ENCODE peak calls at places on chromosome 1, in four cellular contexts. T, U, I and G are unnamed samples.

GRCh38 chr1:227567256-227567655 is 3.9 kb downstream of the ZNF678 start:
- DNase-seq in I (no peak), T (no peak), U (no peak), G (no peak)

GRCh38 chr1:36910886-36911540 is 123.3 kb downstream of the GRIK3 start:
- DNase-seq in U (no peak), I (no peak), T (no peak), G (no peak)

GRCh38 chr1:25905680-25906643 is at the start of gene STMN1:
- DNase-seq in I (peak), T (peak), U (peak), G (peak)

GRCh38 chr1:1336446-1336845 is 5.4 kb downstream of the TAS1R3 start:
- DNase-seq in U (no peak), T (no peak), I (no peak), G (no peak)

GRCh38 chr1:87598429-87598828 is 269.7 kb downstream of the LMO4 start:
- DNase-seq in I (no peak), T (no peak), U (no peak), G (no peak)

GRCh38 chr1:177219458-177220390 is 49.0 kb downstream of the BRINP2 start:
- DNase-seq in T (no peak), I (no peak), U (no peak), G (no peak)

GRCh38 chr1:163290025-163290610 is 31.6 kb upstream of the NUF2 start:
- DNase-seq in T (no peak), U (no peak), I (peak), G (no peak)

GRCh38 chr1:17678011-17678410 is 77.1 kb upstream of the ACTL8 start:
- DNase-seq in I (no peak), T (no peak), U (no peak), G (no peak)

GRCh38 chr1:212914789-212915188 is 35.6 kb upstream of the VASH2 start:
- DNase-seq in T (no peak), U (no peak), I (no peak), G (no peak)

GRCh38 chr1:246946366-246946765 is 14.6 kb upstream of the AHCTF1 start:
- DNase-seq in I (no peak), T (no peak), U (no peak), G (no peak)

GRCh38 chr1:100511058-100511457 is 26.9 kb upstream of the GPR88 start:
- DNase-seq in I (no peak), U (no peak), T (no peak), G (no peak)

GRCh38 chr1:1371741-1372711 is 3.0 kb downstream of the AURKAIP1 start:
- DNase-seq in U (no peak), I (peak), T (peak), G (no peak)

GRCh38 chr1:24773618-24774017 is 28.4 kb downstream of the CLIC4 start:
- DNase-seq in I (no peak), U (no peak), T (no peak), G (no peak)

GRCh38 chr1:199273837-199274379 is 635.1 kb downstream of the PTPRC start:
- DNase-seq in U (no peak), I (no peak), T (no peak), G (no peak)

GRCh38 chr1:31510853-31511789 is 65.2 kb upstream of the TINAGL1 start:
- DNase-seq in U (no peak), T (no peak), I (no peak), G (no peak)

GRCh38 chr1:160354388-160354985 is 11.3 kb downstream of the NCSTN start:
- DNase-seq in T (no peak), U (no peak), I (peak), G (no peak)

GRCh38 chr1:176364231-176364905 is 98.6 kb upstream of the PAPPA2 start:
- DNase-seq in T (no peak), I (no peak), U (no peak), G (no peak)

GRCh38 chr1:29793101-29793546 is 556.8 kb downstream of the PTPRU start:
- DNase-seq in T (peak), I (peak), U (peak), G (peak)

GRCh38 chr1:234763910-234764309 is 153.9 kb upstream of the IRF2BP2 start:
- DNase-seq in U (no peak), I (no peak), T (no peak), G (no peak)

GRCh38 chr1:231420299-231420958 is 1.7 kb downstream of the EGLN1 start:
- DNase-seq in I (no peak), U (peak), T (no peak), G (peak)

GRCh38 chr1:195934839-195935557 is 673.2 kb downstream of the KCNT2 start:
- DNase-seq in U (no peak), T (no peak), I (no peak), G (no peak)

GRCh38 chr1:145758116-145758515 is 38.8 kb downstream of the CD160 start:
- DNase-seq in U (no peak), I (no peak), T (no peak), G (no peak)

GRCh38 chr1:208409171-208409570 is 165.0 kb upstream of the PLXNA2 start:
- DNase-seq in U (no peak), I (no peak), T (no peak), G (no peak)

GRCh38 chr1:241589524-241589923 is 50.6 kb downstream of the CHML start:
- DNase-seq in U (no peak), I (no peak), T (no peak), G (no peak)

GRCh38 chr1:45001011-45001481 is 10.1 kb downstream of the HECTD3 start:
- DNase-seq in U (no peak), I (no peak), T (no peak), G (no peak)

GRCh38 chr1:232854786-232855185 is 49.6 kb downstream of the MAP10 start:
- DNase-seq in I (no peak), T (no peak), U (no peak), G (no peak)

GRCh38 chr1:224258351-224258750 is 71.6 kb downstream of the NVL start:
- DNase-seq in I (no peak), T (no peak), U (no peak), G (no peak)

GRCh38 chr1:156711011-156711817 is 5.8 kb upstream of the CRABP2 start:
- DNase-seq in T (no peak), I (no peak), U (no peak), G (no peak)

GRCh38 chr1:226882631-226883409 is 12.4 kb downstream of the PSEN2 start:
- DNase-seq in U (no peak), T (peak), I (peak), G (no peak)